ENCODE peak calls at places on chromosomes 1 and 21, in seven cellular contexts. K, G, B, S, W, O and H are unnamed samples.

GRCh38 chr1:77360256-77360655 is 78.4 kb downstream of the AK5 start:
- DNase-seq in S (no peak), G (no peak), B (no peak), W (no peak), K (no peak), O (no peak), H (no peak)

GRCh38 chr21:29215709-29216108 is 83.0 kb upstream of the BACH1 start:
- DNase-seq in G (no peak), S (peak; percentile 39), K (no peak), B (no peak), O (no peak), W (no peak), H (no peak)

GRCh38 chr1:205340674-205341073 is 16.0 kb downstream of the KLHDC8A start:
- DNase-seq in G (no peak), B (no peak), K (no peak), W (no peak), O (no peak), S (no peak), H (no peak)

GRCh38 chr21:16794944-16795343 is 717.9 kb upstream of the CXADR start:
- DNase-seq in B (no peak), S (peak; percentile 82), G (no peak), K (peak; percentile 51), O (peak; percentile 52), W (peak; percentile 80), H (peak; percentile 53)

GRCh38 chr1:36856126-36856525 is 178.2 kb downstream of the GRIK3 start:
- DNase-seq in B (no peak), O (no peak), W (no peak), K (no peak), S (no peak), G (no peak), H (no peak)

GRCh38 chr1:160874935-160875334 is 10.0 kb downstream of the ITLN1 start:
- DNase-seq in S (no peak), W (no peak), B (no peak), O (peak; percentile 53), K (no peak), G (no peak), H (peak; percentile 41)

GRCh38 chr21:36113647-36114428 is 21.0 kb upstream of the CBR3 start:
- DNase-seq in B (peak; percentile 24), S (no peak), K (no peak), O (no peak), W (no peak), G (no peak), H (peak; percentile 66)

GRCh38 chr1:224433041-224433670 is 1.4 kb downstream of the WDR26 start:
- DNase-seq in S (peak; percentile 27), B (no peak), W (no peak), K (no peak), G (peak; percentile 18), O (peak; percentile 16), H (peak; percentile 26)

GRCh38 chr1:173917635-173918493 is 737 bp upstream of the SERPINC1 start:
- DNase-seq in O (no peak), S (no peak), G (no peak), W (no peak), K (no peak), B (no peak), H (no peak)

GRCh38 chr1:22754824-22755223 is 44.2 kb downstream of the EPHB2 start:
- DNase-seq in K (no peak), B (no peak), G (no peak), S (no peak), W (no peak), O (no peak), H (no peak)

GRCh38 chr1:57067863-57068262 is 102.0 kb upstream of the C8B start:
- DNase-seq in O (no peak), K (no peak), S (peak; percentile 5), B (no peak), G (no peak), W (no peak), H (peak; percentile 55)

GRCh38 chr1:57066980-57067615 is 101.3 kb upstream of the C8B start:
- DNase-seq in W (no peak), K (no peak), B (no peak), O (no peak), G (no peak), S (no peak), H (no peak)

GRCh38 chr1:57072775-57073174 is 107.0 kb upstream of the C8B start:
- DNase-seq in O (no peak), G (no peak), S (no peak), K (no peak), W (no peak), B (no peak), H (no peak)
- TF ChIP-seq CTCF in O (no peak), G (peak; percentile 38), S (no peak), K (no peak), W (no peak), B (no peak), H (peak; percentile 10)

GRCh38 chr1:244833734-244834595 is 1.5 kb upstream of the COX20 start:
- DNase-seq in O (peak; percentile 69), W (peak; percentile 49), B (peak; percentile 44), S (peak; percentile 80), K (peak; percentile 66), G (peak; percentile 34), H (peak; percentile 77)
- TF ChIP-seq CTCF in O (no peak), W (peak; percentile 24), B (no peak), S (peak; percentile 30), K (no peak), G (peak; percentile 20), H (no peak)

GRCh38 chr1:167221126-167221803 is 579 bp downstream of the POU2F1 start:
- DNase-seq in B (no peak), O (peak; percentile 5), G (peak; percentile 53), S (peak; percentile 10), K (no peak), W (no peak), H (peak; percentile 42)

GRCh38 chr1:167219194-167219593 is 1.5 kb upstream of the POU2F1 start:
- DNase-seq in G (no peak), W (no peak), S (no peak), K (no peak), O (no peak), B (no peak), H (no peak)

GRCh38 chr1:167221804-167222610 is 1.3 kb downstream of the POU2F1 start:
- DNase-seq in K (peak; percentile 53), B (peak; percentile 54), W (peak; percentile 67), G (peak; percentile 65), O (peak; percentile 85), S (peak; percentile 81), H (peak; percentile 86)

GRCh38 chr1:167220537-167221125 is at the start of gene POU2F1:
- DNase-seq in O (peak; percentile 97), W (peak; percentile 94), S (peak; percentile 99), G (peak; percentile 99), K (peak; percentile 99), B (peak; percentile 98), H (peak; percentile 97)

DNA sequence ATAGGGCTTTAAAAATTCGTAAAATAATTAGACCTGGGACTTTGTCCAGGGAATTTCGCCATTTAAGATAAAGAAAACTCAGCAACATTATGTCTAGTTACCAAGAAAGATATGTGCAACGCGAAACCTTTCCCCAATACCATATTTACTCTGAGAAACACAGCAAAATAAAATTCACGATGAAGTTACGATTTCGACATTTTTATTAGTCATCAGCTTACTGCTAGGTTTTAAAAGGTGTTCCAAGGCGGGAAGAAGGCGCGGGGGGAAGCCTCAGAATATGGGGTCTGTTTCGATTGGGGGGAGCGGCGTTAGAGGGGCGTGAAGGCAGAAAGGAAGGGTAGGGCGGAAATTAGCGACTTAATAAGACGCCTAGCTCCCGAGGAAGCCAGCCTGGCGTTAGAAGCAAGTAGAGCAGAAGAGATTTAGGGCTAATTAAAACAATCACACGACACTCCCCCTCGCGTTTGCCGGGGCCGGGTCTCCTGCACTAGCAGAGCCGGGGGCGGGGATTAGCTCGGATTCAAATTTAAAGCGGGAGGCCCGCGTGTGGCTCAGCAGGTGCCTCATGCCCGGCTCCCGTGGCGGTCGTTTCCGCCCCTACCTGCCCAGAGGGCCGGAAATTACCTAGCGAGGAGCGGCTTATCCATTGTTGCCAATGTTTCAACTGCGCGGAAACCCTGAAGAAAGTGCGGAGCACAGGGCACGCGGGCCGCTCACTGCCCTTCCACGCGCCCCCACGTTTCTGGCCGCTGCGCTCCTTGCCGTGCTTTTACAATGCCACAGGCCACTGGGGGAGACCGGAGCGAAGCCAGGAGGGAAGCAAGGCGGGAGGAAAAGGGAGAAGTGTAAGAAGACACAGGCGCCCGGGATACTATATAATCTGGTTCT is 795 bp upstream of the POU2F1 start:
- DNase-seq in O (peak; percentile 87), W (peak; percentile 32), K (peak; percentile 79), S (peak; percentile 69), G (peak; percentile 84), B (peak; percentile 94), H (peak; percentile 91)
- TF ChIP-seq CTCF in O (peak; percentile 12), W (peak; percentile 9), K (no peak), S (no peak), G (no peak), B (no peak), H (no peak)

DNA sequence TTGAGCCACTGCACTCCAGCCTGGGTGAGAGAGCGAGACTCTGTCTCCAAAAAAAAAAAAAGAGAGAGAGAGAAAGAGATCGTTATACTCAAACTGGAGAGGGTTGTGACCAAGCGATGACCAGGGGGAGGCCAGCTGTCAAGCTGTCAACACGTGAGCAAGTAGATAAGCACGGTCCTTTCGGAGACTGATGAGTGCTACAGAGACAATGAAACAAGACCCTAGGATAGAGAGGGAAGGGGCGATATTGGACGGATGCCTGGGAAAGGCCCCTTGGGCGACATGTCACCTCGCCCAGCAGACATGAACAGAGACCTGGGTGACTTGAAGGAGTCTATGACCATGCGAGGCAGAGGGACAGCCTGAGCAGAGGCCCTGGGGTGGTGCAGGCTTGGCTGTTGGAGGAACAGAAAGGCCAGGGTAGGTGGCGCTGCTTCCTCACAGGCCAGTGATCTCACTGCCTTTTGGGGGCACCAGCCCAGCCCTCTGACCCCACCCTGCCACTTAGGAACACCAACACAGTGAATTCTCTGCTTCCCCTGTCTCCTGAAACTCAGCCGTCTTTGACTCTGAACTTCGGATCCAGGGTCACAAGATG is 100.8 kb upstream of the IFFO2 start:
- DNase-seq in K (no peak), G (no peak), O (no peak), W (no peak), S (no peak), B (no peak), H (no peak)
- TF ChIP-seq CTCF in K (no peak), G (no peak), O (no peak), W (no peak), S (no peak), B (no peak), H (no peak)

GRCh38 chr1:208252126-208252853 is 8.1 kb upstream of the PLXNA2 start:
- DNase-seq in W (no peak), G (no peak), K (no peak), B (no peak), O (no peak), S (no peak), H (no peak)
- TF ChIP-seq CTCF in W (peak; percentile 62), G (peak; percentile 34), K (no peak), B (no peak), O (no peak), S (no peak), H (no peak)